ENCODE peak calls at places on chromosome 5, in ten cellular contexts. I, G, N, F, Z, A, V, Y, L and X are unnamed samples.
A peak's percentile ranks its signal among the peaks of the same experiment; 100 is the strongest.

GRCh38 chr5:53167836-53168235 is 58.3 kb upstream of the MOCS2 start:
- DNase-seq in A (no peak), Z (no peak), F (peak; percentile 58), Y (peak; percentile 73), V (no peak), N (no peak), G (peak; percentile 90), L (peak; percentile 46), I (no peak), X (no peak)

GRCh38 chr5:157106668-157107461 is 2.0 kb downstream of the HAVCR2 start:
- DNase-seq in V (no peak), G (peak; percentile 25), L (peak; percentile 57), Z (no peak), F (peak; percentile 44), I (no peak), N (no peak), Y (no peak), A (peak; percentile 80), X (no peak)

GRCh38 chr5:145283101-145283500 is 552.0 kb downstream of the PRELID2 start:
- DNase-seq in V (no peak), G (no peak), F (no peak), Z (no peak), A (no peak), N (peak; percentile 71), Y (no peak), L (no peak), I (no peak), X (no peak)

GRCh38 chr5:102638316-102638715 is 116.8 kb upstream of the PAM start:
- DNase-seq in F (no peak), A (no peak), I (no peak), G (peak; percentile 39), L (no peak), N (no peak), Y (no peak), Z (no peak), V (no peak), X (no peak)

GRCh38 chr5:172802013-172802584 is 31.1 kb upstream of the DUSP1 start:
- DNase-seq in Y (no peak), F (no peak), G (no peak), Z (no peak), L (no peak), A (no peak), V (no peak), I (no peak), N (no peak), X (no peak)

GRCh38 chr5:127505819-127506218 is 11.6 kb upstream of the PRRC1 start:
- DNase-seq in L (no peak), Y (no peak), G (no peak), N (no peak), V (no peak), Z (no peak), F (no peak), A (no peak), I (no peak), X (no peak)

GRCh38 chr5:153784277-153784676 is 254.4 kb downstream of the FAM114A2 start:
- DNase-seq in V (no peak), N (no peak), F (no peak), G (peak; percentile 7), A (no peak), Z (no peak), L (no peak), Y (no peak), I (no peak), X (no peak)

GRCh38 chr5:53792338-53792737 is 231.9 kb downstream of the NDUFS4 start:
- DNase-seq in F (no peak), L (no peak), Y (no peak), V (no peak), Z (no peak), G (no peak), I (no peak), A (no peak), N (no peak), X (no peak)

GRCh38 chr5:126178521-126178920 is 244.7 kb upstream of the GRAMD2B start:
- DNase-seq in A (no peak), Y (no peak), L (peak; percentile 19), G (no peak), N (no peak), Z (no peak), V (no peak), F (no peak), I (no peak), X (no peak)

GRCh38 chr5:95107138-95107537 is 177.8 kb downstream of the MCTP1 start:
- DNase-seq in F (no peak), V (no peak), L (no peak), I (no peak), N (no peak), Y (no peak), G (no peak), Z (no peak), A (no peak), X (no peak)

GRCh38 chr5:61623401-61624069 is 291.5 kb downstream of the ZSWIM6 start:
- DNase-seq in F (no peak), Y (no peak), N (no peak), G (peak; percentile 29), V (peak; percentile 26), Z (no peak), A (no peak), I (no peak), L (no peak), X (no peak)

GRCh38 chr5:98391921-98392625 is 381.4 kb upstream of the RGMB start:
- DNase-seq in Y (no peak), V (no peak), A (no peak), G (no peak), L (no peak), Z (no peak), N (no peak), I (no peak), F (no peak), X (no peak)

GRCh38 chr5:87268970-87269377 is 1.3 kb downstream of the RASA1 start:
- DNase-seq in V (no peak), G (no peak), Z (no peak), I (no peak), F (no peak), Y (no peak), A (no peak), L (no peak), N (no peak), X (no peak)

GRCh38 chr5:86997501-86997900 is 270.2 kb upstream of the RASA1 start:
- DNase-seq in Z (no peak), V (no peak), Y (no peak), G (peak; percentile 63), L (no peak), N (no peak), F (no peak), I (no peak), A (no peak), X (no peak)

GRCh38 chr5:76789991-76790571 is 28.7 kb upstream of the F2RL1 start:
- DNase-seq in F (no peak), G (no peak), V (no peak), N (no peak), Y (no peak), A (peak; percentile 31), I (no peak), L (no peak), Z (no peak), X (no peak)

GRCh38 chr5:1447772-1448361 is 2.6 kb upstream of the SLC6A3 start:
- DNase-seq in A (peak; percentile 38), L (no peak), Z (no peak), N (no peak), I (peak; percentile 27), Y (peak; percentile 31), F (no peak), V (no peak), G (no peak), X (no peak)

GRCh38 chr5:92470770-92471169 is 1087.7 kb upstream of the ARRDC3 start:
- DNase-seq in F (no peak), G (no peak), I (no peak), V (no peak), Y (no peak), A (no peak), N (peak; percentile 3), L (no peak), Z (no peak), X (no peak)

GRCh38 chr5:135737701-135738563 is 96.5 kb upstream of the SLC25A48 start:
- DNase-seq in V (no peak), L (no peak), G (no peak), I (no peak), Y (no peak), A (no peak), Z (no peak), N (no peak), F (no peak), X (no peak)
- H3K27ac ChIP-seq in V (no peak overlapping the region), L (no peak overlapping the region), G (no peak overlapping the region), I (no peak overlapping the region), Y (no peak overlapping the region), A (no peak overlapping the region), Z (no peak overlapping the region), N (no peak overlapping the region), F (no peak overlapping the region), X (no peak overlapping the region)

DNA sequence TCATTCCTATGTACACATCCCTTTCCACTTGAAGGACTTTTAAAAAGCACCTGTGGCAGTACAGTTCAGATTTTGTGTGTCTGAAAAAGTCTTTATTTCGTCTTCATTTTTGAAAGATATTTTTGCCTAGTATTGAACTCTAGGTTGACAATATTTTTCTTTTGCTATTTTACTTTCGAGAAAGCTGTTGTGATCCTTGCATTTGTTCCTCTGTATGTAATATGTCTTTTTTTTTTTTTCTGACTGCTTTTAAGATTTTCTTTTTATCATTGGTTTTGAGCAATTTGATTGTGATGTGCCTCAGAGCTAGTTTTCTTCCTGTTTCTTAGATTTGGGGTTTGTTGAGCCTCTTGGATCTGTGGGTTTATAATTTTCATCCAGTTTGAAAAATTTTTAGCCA is 13.3 kb downstream of the LCP2 start:
- DNase-seq in Y (no peak), I (no peak), V (no peak), N (no peak), L (no peak), Z (no peak), A (no peak), G (no peak), F (no peak), X (no peak)
- H3K4me1 ChIP-seq in Y (no peaks in the 10 kb centered on the region), I (no peaks in the 10 kb centered on the region), V (peaks cover 8% of the 10 kb centered on the region), N (no peaks in the 10 kb centered on the region), L (peaks cover 4% of the 10 kb centered on the region), Z (peaks cover 99% of the 10 kb centered on the region), A (no peaks in the 10 kb centered on the region), G (no peaks in the 10 kb centered on the region), F (peaks cover 30% of the 10 kb centered on the region), X (peaks cover 100% of the 10 kb centered on the region)

GRCh38 chr5:139593716-139594319 is 32.7 kb downstream of the UBE2D2 start:
- DNase-seq in G (peak; percentile 18), N (no peak), L (no peak), Y (no peak), I (no peak), A (no peak), Z (no peak), F (no peak), V (no peak), X (no peak)
- H3K27ac ChIP-seq in G (peak overlapping the region; percentile 67), N (no peak overlapping the region), L (no peak overlapping the region), Y (peak overlapping the region; percentile 37), I (no peak overlapping the region), A (no peak overlapping the region), Z (no peak overlapping the region), F (peak overlapping the region; percentile 5), V (no peak overlapping the region), X (peak overlapping the region; percentile 19)

DNA sequence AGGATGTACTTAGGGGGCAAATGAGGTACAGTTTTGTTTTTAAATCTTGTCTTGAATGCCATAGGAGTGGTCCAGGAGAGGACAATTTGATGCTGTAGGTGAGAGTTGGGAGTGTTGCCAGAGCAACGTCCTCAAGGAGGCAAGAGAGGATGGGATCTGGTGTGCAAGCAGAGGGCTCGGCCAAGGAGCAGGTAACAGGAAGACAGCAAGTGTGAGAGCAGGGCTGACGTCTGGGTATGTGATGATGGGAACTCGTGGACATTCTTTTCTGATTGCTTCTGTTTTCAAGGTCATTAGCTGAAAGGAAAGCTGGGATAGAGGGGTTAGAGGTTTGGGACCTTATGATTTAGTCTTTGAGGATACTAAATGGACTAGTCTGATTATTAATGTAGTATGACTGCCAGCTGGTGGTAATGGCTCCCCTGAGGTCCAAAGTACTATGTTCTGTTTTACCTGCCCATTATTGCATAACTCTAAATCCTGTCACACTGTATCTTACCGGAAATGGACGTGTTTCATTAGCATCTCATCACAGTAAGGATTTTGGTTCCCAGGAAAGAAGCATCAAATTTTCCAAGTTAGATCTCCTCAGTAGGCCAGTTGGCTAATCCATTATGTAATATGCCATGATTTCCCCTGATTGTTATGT is 15.3 kb downstream of the GNPDA1 start:
- DNase-seq in N (no peak), G (no peak), L (no peak), Y (no peak), F (no peak), Z (no peak), V (no peak), A (no peak), I (no peak), X (no peak)
- H3K4me1 ChIP-seq in N (no peaks in the 10 kb centered on the region), G (no peaks in the 10 kb centered on the region), L (no peaks in the 10 kb centered on the region), Y (peaks cover 4% of the 10 kb centered on the region), F (peaks cover 11% of the 10 kb centered on the region), Z (no peaks in the 10 kb centered on the region), V (no peaks in the 10 kb centered on the region), A (no peaks in the 10 kb centered on the region), I (no peaks in the 10 kb centered on the region), X (no peaks in the 10 kb centered on the region)